ENCODE peak calls at places on chromosomes 13 and 19, in five cellular contexts. C is foreskin fibroblast; V is CD4-positive, alpha-beta T cell; D is fibroblast of lung; O is progenitor cell of endocrine pancreas. E is an unnamed sample.

GRCh38 chr19:45935267-45935666 is 20.7 kb upstream of the NANOS2 start:
- DNase-seq in C (no peak), V (no peak), D (no peak), O (no peak), E (no peak)

GRCh38 chr19:29690842-29691241 is 24.2 kb downstream of the C19orf12 start:
- DNase-seq in C (peak), V (peak), D (peak), O (no peak), E (no peak)

GRCh38 chr13:28499579-28499978 is 4.7 kb upstream of the FLT1 start:
- DNase-seq in C (peak), V (no peak), D (no peak), O (no peak), E (no peak)

GRCh38 chr19:41541990-41542584 is 33.9 kb upstream of the CEACAM21 start:
- DNase-seq in C (peak), V (peak), D (peak), O (no peak), E (peak)

GRCh38 chr13:42532561-42533335 is 41.2 kb upstream of the TNFSF11 start:
- DNase-seq in C (no peak), V (no peak), D (peak), O (no peak), E (no peak)

GRCh38 chr13:111483621-111483987 is 163.2 kb downstream of the TEX29 start:
- DNase-seq in C (no peak), V (no peak), D (no peak), O (no peak), E (no peak)

GRCh38 chr13:48975101-48975925 is at the start of gene FNDC3A:
- DNase-seq in C (peak), V (peak), D (peak), O (peak), E (peak)

GRCh38 chr13:72246396-72246795 is 379.4 kb upstream of the DACH1 start:
- DNase-seq in C (peak), V (no peak), D (no peak), O (no peak), E (no peak)

GRCh38 chr19:7197169-7197759 is 97.0 kb downstream of the INSR start:
- DNase-seq in C (peak), V (peak), D (peak), O (peak), E (peak)

GRCh38 chr13:44752184-44752583 is 176.1 kb upstream of the TSC22D1 start:
- DNase-seq in C (no peak), V (no peak), D (no peak), O (no peak), E (no peak)

GRCh38 chr19:10776900-10777650 is 58.9 kb downstream of the TMED1 start:
- DNase-seq in C (no peak), V (no peak), D (no peak), O (no peak), E (no peak)

GRCh38 chr19:49020931-49021895 is 2.9 kb downstream of the CGB3 start:
- DNase-seq in C (peak), V (no peak), D (peak), O (no peak), E (no peak)

GRCh38 chr19:49017666-49018351 is 918 bp upstream of the LHB start:
- DNase-seq in C (peak), V (peak), D (peak), O (peak), E (peak)

GRCh38 chr19:49017041-49017665 is at the start of gene LHB:
- DNase-seq in C (no peak), V (no peak), D (no peak), O (no peak), E (no peak)

GRCh38 chr19:49020342-49020741 is 3.5 kb upstream of the LHB start:
- DNase-seq in C (no peak), V (no peak), D (no peak), O (no peak), E (no peak)

GRCh38 chr19:49019242-49019932 is 2.5 kb upstream of the LHB start:
- DNase-seq in C (peak), V (peak), D (peak), O (no peak), E (peak)
- TF ChIP-seq CTCF in C (no peak), V (no peak), D (no peak), O (peak), E (no peak)

DNA sequence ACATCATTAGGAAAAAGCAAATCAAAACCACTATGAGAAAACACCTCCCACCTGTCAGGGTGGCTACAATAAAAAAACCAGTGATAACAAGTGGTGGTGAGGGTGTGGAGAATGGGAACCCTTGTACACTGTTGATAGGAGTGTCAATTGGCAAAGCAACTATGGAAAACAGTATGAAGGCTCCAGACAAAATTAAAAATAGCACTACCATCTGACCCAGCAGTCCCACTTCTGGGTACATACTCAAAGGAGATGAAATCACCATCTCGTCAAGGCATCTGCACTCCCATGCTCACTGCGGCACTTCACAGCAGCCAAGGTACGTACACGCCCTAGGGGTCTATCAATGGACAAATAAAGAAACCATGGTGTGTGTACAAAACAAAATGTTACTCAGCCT is 715.1 kb downstream of the UQCRFS1 start:
- DNase-seq in C (no peak), V (no peak), D (no peak), O (no peak), E (no peak)
- TF ChIP-seq CTCF in C (no peak), V (no peak), D (no peak), O (no peak), E (no peak)

GRCh38 chr19:3100747-3101730 is 6.9 kb downstream of the GNA11 start:
- DNase-seq in C (no peak), V (no peak), D (no peak), O (no peak), E (no peak)
- TF ChIP-seq CTCF in C (no peak), V (no peak), D (no peak), O (no peak), E (no peak)

DNA sequence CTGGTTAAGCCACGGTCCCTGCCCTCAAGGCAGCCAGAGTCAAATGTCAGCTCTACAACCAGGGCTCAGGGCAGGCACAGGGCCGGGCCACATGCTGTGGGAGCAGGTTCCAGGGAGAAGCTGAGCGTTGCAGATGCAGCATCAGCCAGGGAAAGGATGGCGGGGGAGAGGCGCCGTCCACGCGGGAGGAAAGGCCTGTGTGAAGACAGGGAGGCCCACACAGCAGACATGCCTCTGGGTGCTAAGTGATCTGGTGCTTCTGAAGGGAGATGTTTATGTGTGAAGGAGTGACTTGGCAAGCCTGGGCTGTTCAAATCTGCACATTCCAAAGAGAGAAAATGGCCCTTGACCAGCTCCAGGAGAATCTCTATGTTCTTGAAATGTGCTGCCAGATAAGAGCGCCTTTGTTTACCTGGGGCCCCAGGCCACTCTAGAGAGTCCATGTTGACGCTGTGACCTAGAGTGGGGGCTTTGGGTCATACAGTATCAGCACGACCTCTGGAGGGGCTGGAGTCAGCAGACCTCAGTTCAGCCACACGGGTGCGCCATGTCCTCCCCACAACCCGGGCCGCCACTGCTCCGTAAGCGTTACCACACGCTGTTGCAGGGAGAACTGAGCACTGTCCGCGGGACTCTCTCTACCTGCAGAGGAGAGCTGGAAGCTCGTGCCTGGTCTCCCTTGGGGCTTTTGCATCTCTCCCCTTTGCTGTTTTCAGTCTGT is 15.9 kb upstream of the ATF5 start:
- DNase-seq in C (no peak), V (no peak), D (no peak), O (no peak), E (no peak)
- TF ChIP-seq CTCF in C (no peak), V (no peak), D (no peak), O (peak), E (no peak)

E was measured in activated B cell treated with CpG ODN at 0.5 μM for 24 hours.